ENCODE peak calls at places on chromosomes 3 and 15, in eight cellular contexts. N is esophagus muscularis mucosa, B is stomach, G is K562, R is HCT116, F is sigmoid colon, S is suprapubic skin, O is transverse colon. I is an unnamed sample.

GRCh38 chr15:76840830-76841460 is 64.2 kb downstream of the SCAPER start:
- DNase-seq in R (peak; percentile 8), S (no peak), B (no peak), N (no peak), G (peak; percentile 16), F (no peak), O (no peak), I (no peak)

GRCh38 chr15:30954674-30955073 is 36.8 kb downstream of the MTMR10 start:
- DNase-seq in O (no peak), S (no peak), N (no peak), F (no peak), B (no peak), R (no peak), G (no peak), I (no peak)

GRCh38 chr15:27767918-27768640 is 331.0 kb downstream of the OCA2 start:
- DNase-seq in R (no peak), S (no peak), G (no peak), F (no peak), O (no peak), B (no peak), N (peak; percentile 83), I (no peak)

GRCh38 chr3:78003090-78003489 is 963.2 kb downstream of the ROBO2 start:
- DNase-seq in N (no peak), O (no peak), F (no peak), B (no peak), S (no peak), R (no peak), G (no peak), I (no peak)

GRCh38 chr15:83365370-83365938 is 81.0 kb upstream of the BNC1 start:
- DNase-seq in S (no peak), B (no peak), F (no peak), N (no peak), R (peak; percentile 16), O (peak; percentile 9), G (no peak), I (no peak)

GRCh38 chr15:70863450-70864218 is 9.7 kb upstream of the LARP6 start:
- DNase-seq in O (no peak), G (no peak), F (no peak), R (peak; percentile 57), S (no peak), N (no peak), B (no peak), I (no peak)

GRCh38 chr15:30953731-30954378 is 37.6 kb downstream of the MTMR10 start:
- DNase-seq in G (peak; percentile 81), F (no peak), O (no peak), N (no peak), R (peak; percentile 71), S (no peak), B (no peak), I (no peak)

GRCh38 chr3:79367066-79367465 is 400.7 kb downstream of the ROBO1 start:
- DNase-seq in N (no peak), F (no peak), G (no peak), B (no peak), R (no peak), O (no peak), S (no peak), I (no peak)

GRCh38 chr3:12954891-12955650 is 113.7 kb upstream of the RPL32 start:
- DNase-seq in F (peak; percentile 94), R (no peak), G (no peak), N (peak; percentile 93), S (peak; percentile 87), O (peak; percentile 86), B (peak; percentile 83), I (no peak)

GRCh38 chr3:69460034-69460433 is 74.1 kb upstream of the FRMD4B start:
- DNase-seq in G (no peak), R (no peak), N (no peak), S (no peak), B (no peak), O (no peak), F (no peak), I (no peak)

GRCh38 chr3:149581248-149581647 is 76.6 kb downstream of the WWTR1 start:
- DNase-seq in F (no peak), R (no peak), S (no peak), B (no peak), O (no peak), G (no peak), N (no peak), I (no peak)

GRCh38 chr15:53837263-53837662 is 77.8 kb upstream of the WDR72 start:
- DNase-seq in F (no peak), O (peak; percentile 78), N (no peak), G (no peak), S (no peak), R (no peak), B (peak; percentile 86), I (no peak)

GRCh38 chr15:101126618-101127502 is 125.0 kb downstream of the CHSY1 start:
- DNase-seq in F (no peak), G (no peak), B (no peak), N (no peak), O (no peak), R (no peak), S (no peak), I (no peak)

GRCh38 chr15:85825719-85826118 is 31.0 kb upstream of the KLHL25 start:
- DNase-seq in F (no peak), S (no peak), B (no peak), O (no peak), R (no peak), N (no peak), G (no peak), I (no peak)

GRCh38 chr3:38136272-38136806 is 588 bp downstream of the ACAA1 start:
- DNase-seq in F (no peak), G (peak; percentile 55), S (peak; percentile 81), N (no peak), R (no peak), B (peak; percentile 30), O (peak; percentile 37), I (no peak)

GRCh38 chr3:38130631-38131065 is 6.3 kb downstream of the ACAA1 start:
- DNase-seq in G (no peak), B (peak; percentile 23), O (peak; percentile 48), S (peak; percentile 44), N (no peak), F (no peak), R (no peak), I (no peak)

GRCh38 chr3:38133209-38133556 is 3.7 kb downstream of the ACAA1 start:
- DNase-seq in R (no peak), S (peak; percentile 16), O (peak; percentile 5), B (no peak), N (no peak), F (no peak), G (no peak), I (no peak)

GRCh38 chr3:38131621-38132369 is 5.1 kb downstream of the ACAA1 start:
- DNase-seq in O (peak; percentile 31), F (no peak), R (no peak), G (peak; percentile 82), N (no peak), S (peak; percentile 65), B (peak; percentile 25), I (no peak)

DNA sequence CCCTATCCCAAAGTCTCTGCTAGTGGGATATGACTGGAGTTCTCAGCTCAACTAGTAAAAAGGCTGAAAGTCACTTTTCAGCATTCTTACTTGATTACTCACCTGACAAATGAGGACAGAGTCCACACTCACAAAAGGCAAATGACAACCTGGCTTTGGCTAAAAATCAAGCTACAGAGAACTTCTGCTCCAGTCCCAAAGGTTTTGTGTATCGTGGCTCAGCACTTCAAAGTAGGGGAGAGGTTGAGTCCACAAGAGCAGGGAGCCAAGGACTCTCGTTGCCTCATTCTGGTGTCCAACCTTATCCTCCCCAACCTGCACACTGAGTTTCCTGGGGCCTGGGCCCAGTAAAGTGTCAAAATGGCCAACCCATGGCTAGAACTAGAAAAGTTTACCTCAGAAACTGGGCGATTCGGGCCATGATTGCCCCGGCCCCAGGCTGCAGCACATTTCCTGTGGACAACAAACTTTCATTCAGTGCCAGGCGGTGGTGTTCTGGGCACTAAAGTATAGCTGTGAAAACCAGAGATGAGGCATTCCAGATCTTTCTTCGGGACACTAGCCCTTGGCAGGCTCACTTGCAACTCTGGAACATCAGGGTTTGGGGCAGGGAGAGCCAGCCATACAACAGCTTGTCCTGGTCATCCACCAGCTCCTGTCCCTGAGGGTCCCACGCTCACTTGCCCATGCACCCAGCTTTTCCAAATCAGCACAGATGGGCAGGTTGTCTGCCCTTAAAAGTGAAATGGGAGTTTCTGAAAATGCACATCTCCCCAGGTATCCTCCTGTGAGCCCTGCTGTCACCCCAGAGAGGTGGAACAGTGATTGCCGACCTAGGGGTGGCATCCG is 3.1 kb downstream of the ACAA1 start:
- DNase-seq in S (peak; percentile 58), R (no peak), N (no peak), F (no peak), G (no peak), O (peak; percentile 46), B (peak; percentile 42), I (no peak)
- TF ChIP-seq POLR2AphosphoS5 in S (no peak), R (no peak), N (no peak), F (no peak), G (no peak), O (peak; percentile 78), B (peak; percentile 41), I (no peak)

DNA sequence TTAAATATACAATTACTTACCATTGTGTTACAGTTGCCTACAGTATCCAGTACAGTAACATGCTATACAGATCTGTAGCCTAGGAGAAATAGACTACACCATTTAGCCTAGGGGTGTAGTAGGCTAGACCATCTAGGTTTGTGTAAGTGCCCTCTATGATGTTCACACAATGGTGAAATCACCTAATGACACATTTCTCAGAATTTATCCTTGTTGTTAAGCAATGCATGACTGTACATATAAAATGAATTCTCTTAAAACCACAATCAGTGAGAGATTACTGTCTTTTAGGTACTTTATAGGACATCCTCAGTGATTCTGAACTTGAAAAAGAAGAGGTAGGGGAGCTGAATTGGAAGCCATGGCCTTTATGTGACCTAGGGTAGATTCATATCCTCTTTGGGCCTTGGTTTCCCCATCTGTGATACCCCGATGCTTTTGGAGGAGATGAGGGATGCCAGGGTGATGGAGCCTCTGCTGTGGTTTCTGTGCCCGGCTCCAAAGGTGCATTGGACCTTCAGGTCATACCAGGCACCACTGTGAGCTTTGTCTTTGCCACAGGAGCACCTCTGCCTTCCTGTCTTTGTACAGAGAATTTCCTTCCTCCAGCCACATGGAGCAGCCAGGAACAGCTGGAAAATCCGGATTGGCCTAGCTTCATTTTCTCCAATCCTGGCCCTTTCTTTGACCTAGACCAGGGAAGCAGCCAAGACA is 51.9 kb upstream of the FLNB start:
- DNase-seq in B (no peak), O (no peak), N (no peak), F (no peak), S (no peak), G (no peak), R (no peak), I (no peak)
- H3K4me1 ChIP-seq in B (peaks cover 70% of the 10 kb centered on the region), O (peaks cover 30% of the 10 kb centered on the region), N (peaks cover 46% of the 10 kb centered on the region), F (no peaks in the 10 kb centered on the region), S (peaks cover 43% of the 10 kb centered on the region), G (peaks cover 38% of the 10 kb centered on the region), R (peaks cover 31% of the 10 kb centered on the region), I (peaks cover 37% of the 10 kb centered on the region)

GRCh38 chr15:80580107-80580506 is 115.0 kb upstream of the ABHD17C start:
- DNase-seq in B (no peak), R (no peak), F (peak; percentile 28), G (no peak), O (no peak), N (no peak), S (no peak), I (no peak)
- TF ChIP-seq POLR2AphosphoS5 in B (no peak), R (no peak), F (no peak), G (no peak), O (no peak), N (no peak), S (no peak), I (no peak)

DNA sequence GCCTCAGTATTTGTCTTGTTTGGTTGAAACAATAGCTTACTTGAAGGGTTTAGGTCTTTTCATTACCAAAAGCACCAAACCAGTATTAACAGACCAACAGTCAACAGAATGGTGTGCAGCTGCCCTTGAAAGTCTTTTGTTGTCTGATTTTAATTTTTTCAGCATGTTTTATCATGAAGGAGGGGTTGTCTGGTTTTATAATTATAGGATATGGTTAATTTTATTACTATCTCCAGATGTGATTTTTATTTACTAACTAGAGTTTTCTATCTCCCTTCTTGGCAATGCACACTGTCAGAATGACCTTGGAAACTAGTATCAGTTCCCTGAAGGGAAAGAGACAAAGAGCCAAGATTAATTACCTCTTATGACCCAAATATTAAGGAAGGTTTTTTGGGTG is 9.2 kb upstream of the CD200R1L start:
- DNase-seq in N (no peak), R (no peak), G (no peak), S (no peak), F (no peak), O (no peak), B (no peak), I (no peak)
- H3K4me1 ChIP-seq in N (no peaks in the 10 kb centered on the region), R (no peaks in the 10 kb centered on the region), G (peaks cover 9% of the 10 kb centered on the region), S (no peaks in the 10 kb centered on the region), F (no peaks in the 10 kb centered on the region), O (no peaks in the 10 kb centered on the region), B (no peaks in the 10 kb centered on the region), I (no peaks in the 10 kb centered on the region)